ENCODE peak calls at places on chromosomes 2 and 18, in four cellular contexts. R is mucosa of gallbladder; Z is stimulated activated CD4-positive, alpha-beta T cell treated with anti-CD3 and anti-CD28 coated beads, Interleukin-15, amount 100 ng/mL, for 1 hour; T is transverse colon. H is an unnamed sample.

GRCh38 chr2:54052825-54053718 is 62.3 kb upstream of the ACYP2 start:
- DNase-seq in T (no peak), Z (no peak), R (no peak), H (peak)

GRCh38 chr18:73007195-73007934 is 139.6 kb upstream of the NETO1 start:
- DNase-seq in R (no peak), Z (no peak), T (no peak), H (no peak)

GRCh38 chr2:7289697-7290096 is 372.5 kb downstream of the RNF144A start:
- DNase-seq in T (no peak), R (no peak), Z (no peak), H (peak)

GRCh38 chr2:146246017-146246733 is 1598.7 kb upstream of the ACVR2A start:
- DNase-seq in T (no peak), R (no peak), Z (no peak), H (no peak)

GRCh38 chr2:179410552-179411356 is 146.1 kb upstream of the SESTD1 start:
- DNase-seq in Z (no peak), R (peak), T (peak), H (peak)

GRCh38 chr2:98476192-98476868 is 31.7 kb downstream of the INPP4A start:
- DNase-seq in T (peak), R (no peak), Z (no peak), H (no peak)

GRCh38 chr18:74806700-74807416 is 209.2 kb downstream of the ZNF407 start:
- DNase-seq in R (no peak), Z (no peak), T (no peak), H (no peak)

GRCh38 chr2:170339324-170339723 is 161.4 kb downstream of the MYO3B start:
- DNase-seq in R (no peak), Z (no peak), T (no peak), H (no peak)

GRCh38 chr18:74268933-74269620 is 22.7 kb downstream of the CYB5A start:
- DNase-seq in T (no peak), R (no peak), Z (no peak), H (no peak)

GRCh38 chr2:24886640-24887324 is 33.3 kb downstream of the ADCY3 start:
- DNase-seq in R (no peak), T (no peak), Z (no peak), H (no peak)

GRCh38 chr2:203376173-203376572 is 48.0 kb downstream of the ABI2 start:
- DNase-seq in T (no peak), Z (no peak), R (no peak), H (no peak)

GRCh38 chr2:193549661-193550060 is 1354.9 kb upstream of the TMEFF2 start:
- DNase-seq in Z (no peak), T (no peak), R (no peak), H (no peak)

GRCh38 chr18:45839415-45840395 is 14.2 kb downstream of the SIGLEC15 start:
- DNase-seq in Z (no peak), T (no peak), R (peak), H (peak)